ENCODE peak calls at places on chromosomes 12 and 14, in seven cellular contexts. V, Z, Y, J, E, G and A are unnamed samples.

GRCh38 chr12:31207799-31208465 is 118.0 kb downstream of the SINHCAF start:
- DNase-seq in V (no peak), Z (no peak), Y (no peak), J (no peak), E (no peak), G (no peak), A (no peak)

GRCh38 chr12:116284401-116284800 is 6.9 kb upstream of the MED13L start:
- DNase-seq in V (no peak), Z (no peak), Y (no peak), J (no peak), E (no peak), G (no peak), A (no peak)

GRCh38 chr14:24481622-24482324 is 26.3 kb downstream of the CMA1 start:
- DNase-seq in V (no peak), Z (no peak), Y (peak; percentile 84), J (peak; percentile 45), E (peak; percentile 85), G (no peak), A (no peak)

GRCh38 chr12:117367006-117367638 is 5.7 kb upstream of the NOS1 start:
- DNase-seq in V (peak; percentile 46), Z (peak; percentile 47), Y (peak; percentile 75), J (peak; percentile 82), E (peak; percentile 88), G (peak; percentile 1), A (peak; percentile 10)

GRCh38 chr12:62466018-62466595 is 519 bp upstream of the MON2 start:
- DNase-seq in V (no peak), Z (no peak), Y (peak; percentile 47), J (no peak), E (peak; percentile 76), G (no peak), A (no peak)

GRCh38 chr12:119008691-119009221 is 27.4 kb downstream of the SRRM4 start:
- DNase-seq in V (no peak), Z (no peak), Y (no peak), J (no peak), E (no peak), G (no peak), A (no peak)

GRCh38 chr12:122009741-122010140 is 11.9 kb upstream of the BCL7A start:
- DNase-seq in V (no peak), Z (no peak), Y (no peak), J (no peak), E (no peak), G (no peak), A (no peak)

GRCh38 chr12:51115516-51115915 is 32.1 kb upstream of the CSRNP2 start:
- DNase-seq in V (no peak), Z (no peak), Y (no peak), J (no peak), E (no peak), G (no peak), A (no peak)

GRCh38 chr12:132842449-132843045 is 13.9 kb upstream of the GOLGA3 start:
- DNase-seq in V (no peak), Z (no peak), Y (no peak), J (no peak), E (no peak), G (no peak), A (no peak)

GRCh38 chr12:11765817-11766794 is 116.6 kb downstream of the ETV6 start:
- DNase-seq in V (no peak), Z (peak; percentile 48), Y (peak; percentile 64), J (no peak), E (peak; percentile 73), G (no peak), A (no peak)

GRCh38 chr12:47715877-47716548 is 9.3 kb downstream of the ENDOU start:
- DNase-seq in V (no peak), Z (no peak), Y (no peak), J (no peak), E (no peak), G (no peak), A (no peak)

GRCh38 chr12:1726753-1727152 is 35.9 kb downstream of the ADIPOR2 start:
- DNase-seq in V (no peak), Z (no peak), Y (no peak), J (no peak), E (no peak), G (no peak), A (no peak)

GRCh38 chr12:32305163-32305562 is 94.2 kb upstream of the FGD4 start:
- DNase-seq in V (no peak), Z (no peak), Y (no peak), J (no peak), E (no peak), G (no peak), A (no peak)

GRCh38 chr14:94213741-94214140 is 39.6 kb downstream of the PPP4R4 start:
- DNase-seq in V (no peak), Z (no peak), Y (no peak), J (no peak), E (no peak), G (no peak), A (no peak)

GRCh38 chr12:41762691-41763090 is 382.0 kb downstream of the GXYLT1 start:
- DNase-seq in V (no peak), Z (no peak), Y (no peak), J (no peak), E (no peak), G (no peak), A (no peak)

GRCh38 chr12:111954974-111955373 is 58.0 kb downstream of the TMEM116 start:
- DNase-seq in V (no peak), Z (no peak), Y (no peak), J (no peak), E (no peak), G (no peak), A (no peak)

GRCh38 chr14:101254805-101255764 is 306.2 kb upstream of the DIO3 start:
- DNase-seq in V (no peak), Z (no peak), Y (no peak), J (no peak), E (peak; percentile 13), G (no peak), A (no peak)

GRCh38 chr14:39154594-39155189 is 15.4 kb downstream of the TRAPPC6B start:
- DNase-seq in V (no peak), Z (no peak), Y (no peak), J (no peak), E (no peak), G (no peak), A (no peak)